ENCODE peak calls at places on chromosomes 13 and 19, in nine cellular contexts. One of them, this sample, is unnamed. For H3K4me1, the result is how much of the 10 kb centered on the place peaks cover.

GRCh38 chr13:69565334-69565733 is 542.3 kb upstream of the ATXN8OS start:
- DNase-seq in naive thymus-derived CD4-positive, alpha-beta T cell: no peak
- DNase-seq in PC-3: peak
- DNase-seq in effector memory CD4-positive, alpha-beta T cell: no peak
- DNase-seq in BE2C: peak
- DNase-seq in neuronal stem cell: no peak
- DNase-seq in heart right ventricle: no peak
- DNase-seq in A549: peak
- DNase-seq in SJSA1: no peak
- DNase-seq in this sample: peak

GRCh38 chr13:50518791-50519201 is 324.7 kb downstream of the DLEU7 start:
- DNase-seq in effector memory CD4-positive, alpha-beta T cell: no peak
- DNase-seq in neuronal stem cell: no peak
- DNase-seq in BE2C: no peak
- DNase-seq in SJSA1: no peak
- DNase-seq in naive thymus-derived CD4-positive, alpha-beta T cell: no peak
- DNase-seq in A549: no peak
- DNase-seq in heart right ventricle: no peak
- DNase-seq in PC-3: no peak
- DNase-seq in this sample: peak

GRCh38 chr13:114108141-114108761 is 24.2 kb downstream of the RASA3 start:
- DNase-seq in effector memory CD4-positive, alpha-beta T cell: no peak
- DNase-seq in BE2C: peak
- DNase-seq in neuronal stem cell: no peak
- DNase-seq in A549: no peak
- DNase-seq in SJSA1: no peak
- DNase-seq in heart right ventricle: no peak
- DNase-seq in PC-3: no peak
- DNase-seq in naive thymus-derived CD4-positive, alpha-beta T cell: no peak
- DNase-seq in this sample: no peak

GRCh38 chr13:112249644-112250610 is 126.2 kb upstream of the SPACA7 start:
- DNase-seq in BE2C: no peak
- DNase-seq in SJSA1: no peak
- DNase-seq in neuronal stem cell: no peak
- DNase-seq in PC-3: no peak
- DNase-seq in naive thymus-derived CD4-positive, alpha-beta T cell: no peak
- DNase-seq in A549: no peak
- DNase-seq in effector memory CD4-positive, alpha-beta T cell: no peak
- DNase-seq in heart right ventricle: no peak
- DNase-seq in this sample: no peak

GRCh38 chr13:24670174-24670573 is 10.0 kb upstream of the ATP12A start:
- DNase-seq in naive thymus-derived CD4-positive, alpha-beta T cell: no peak
- DNase-seq in heart right ventricle: no peak
- DNase-seq in effector memory CD4-positive, alpha-beta T cell: no peak
- DNase-seq in neuronal stem cell: no peak
- DNase-seq in A549: no peak
- DNase-seq in PC-3: no peak
- DNase-seq in SJSA1: no peak
- DNase-seq in BE2C: no peak
- DNase-seq in this sample: no peak

GRCh38 chr13:20425819-20426219 is 99.8 kb downstream of the CRYL1 start:
- DNase-seq in BE2C: peak
- DNase-seq in PC-3: no peak
- DNase-seq in A549: no peak
- DNase-seq in effector memory CD4-positive, alpha-beta T cell: no peak
- DNase-seq in heart right ventricle: no peak
- DNase-seq in neuronal stem cell: no peak
- DNase-seq in naive thymus-derived CD4-positive, alpha-beta T cell: no peak
- DNase-seq in SJSA1: no peak
- DNase-seq in this sample: no peak

GRCh38 chr19:38736413-38737280 is 7.6 kb downstream of the CAPN12 start:
- DNase-seq in BE2C: no peak
- DNase-seq in neuronal stem cell: no peak
- DNase-seq in naive thymus-derived CD4-positive, alpha-beta T cell: peak
- DNase-seq in A549: peak
- DNase-seq in heart right ventricle: peak
- DNase-seq in SJSA1: no peak
- DNase-seq in effector memory CD4-positive, alpha-beta T cell: peak
- DNase-seq in PC-3: peak
- DNase-seq in this sample: no peak

GRCh38 chr19:7006305-7006704 is 14.9 kb downstream of the MBD3L2B start:
- DNase-seq in naive thymus-derived CD4-positive, alpha-beta T cell: no peak
- DNase-seq in A549: no peak
- DNase-seq in SJSA1: no peak
- DNase-seq in effector memory CD4-positive, alpha-beta T cell: no peak
- DNase-seq in neuronal stem cell: no peak
- DNase-seq in heart right ventricle: no peak
- DNase-seq in BE2C: peak
- DNase-seq in PC-3: no peak
- DNase-seq in this sample: no peak

GRCh38 chr19:12944064-12944674 is 1.5 kb upstream of the RAD23A start:
- DNase-seq in SJSA1: no peak
- DNase-seq in A549: no peak
- DNase-seq in effector memory CD4-positive, alpha-beta T cell: no peak
- DNase-seq in PC-3: no peak
- DNase-seq in heart right ventricle: no peak
- DNase-seq in neuronal stem cell: no peak
- DNase-seq in BE2C: no peak
- DNase-seq in naive thymus-derived CD4-positive, alpha-beta T cell: no peak
- DNase-seq in this sample: no peak

GRCh38 chr19:2248136-2249009 is 750 bp upstream of the AMH start:
- DNase-seq in PC-3: no peak
- DNase-seq in effector memory CD4-positive, alpha-beta T cell: no peak
- DNase-seq in neuronal stem cell: no peak
- DNase-seq in naive thymus-derived CD4-positive, alpha-beta T cell: no peak
- DNase-seq in SJSA1: no peak
- DNase-seq in heart right ventricle: no peak
- DNase-seq in A549: no peak
- DNase-seq in BE2C: peak
- DNase-seq in this sample: no peak
- H3K4me1 ChIP-seq in PC-3: under half
- H3K4me1 ChIP-seq in effector memory CD4-positive, alpha-beta T cell: under half
- H3K4me1 ChIP-seq in neuronal stem cell: under half
- H3K4me1 ChIP-seq in naive thymus-derived CD4-positive, alpha-beta T cell: under half
- H3K4me1 ChIP-seq in SJSA1: under half
- H3K4me1 ChIP-seq in heart right ventricle: under half
- H3K4me1 ChIP-seq in A549: under half
- H3K4me1 ChIP-seq in BE2C: under half
- H3K4me1 ChIP-seq in this sample: under half

GRCh38 chr19:1411255-1412191 is 4.1 kb downstream of the DAZAP1 start:
- DNase-seq in BE2C: peak
- DNase-seq in neuronal stem cell: no peak
- DNase-seq in heart right ventricle: peak
- DNase-seq in SJSA1: no peak
- DNase-seq in effector memory CD4-positive, alpha-beta T cell: peak
- DNase-seq in naive thymus-derived CD4-positive, alpha-beta T cell: no peak
- DNase-seq in PC-3: no peak
- DNase-seq in A549: no peak
- DNase-seq in this sample: no peak

GRCh38 chr19:1408300-1409203 is 1.2 kb downstream of the DAZAP1 start:
- DNase-seq in BE2C: no peak
- DNase-seq in neuronal stem cell: peak
- DNase-seq in effector memory CD4-positive, alpha-beta T cell: peak
- DNase-seq in naive thymus-derived CD4-positive, alpha-beta T cell: peak
- DNase-seq in PC-3: peak
- DNase-seq in A549: no peak
- DNase-seq in heart right ventricle: peak
- DNase-seq in SJSA1: peak
- DNase-seq in this sample: peak

GRCh38 chr19:1410789-1411188 is 3.4 kb downstream of the DAZAP1 start:
- DNase-seq in neuronal stem cell: no peak
- DNase-seq in effector memory CD4-positive, alpha-beta T cell: no peak
- DNase-seq in naive thymus-derived CD4-positive, alpha-beta T cell: no peak
- DNase-seq in heart right ventricle: no peak
- DNase-seq in BE2C: no peak
- DNase-seq in PC-3: no peak
- DNase-seq in A549: no peak
- DNase-seq in SJSA1: no peak
- DNase-seq in this sample: no peak

GRCh38 chr19:1409204-1410005 is 2.0 kb downstream of the DAZAP1 start:
- DNase-seq in SJSA1: no peak
- DNase-seq in effector memory CD4-positive, alpha-beta T cell: no peak
- DNase-seq in PC-3: no peak
- DNase-seq in BE2C: no peak
- DNase-seq in naive thymus-derived CD4-positive, alpha-beta T cell: no peak
- DNase-seq in heart right ventricle: no peak
- DNase-seq in A549: no peak
- DNase-seq in neuronal stem cell: no peak
- DNase-seq in this sample: no peak

GRCh38 chr19:1410136-1410786 is 2.9 kb downstream of the DAZAP1 start:
- DNase-seq in PC-3: peak
- DNase-seq in BE2C: no peak
- DNase-seq in neuronal stem cell: no peak
- DNase-seq in SJSA1: no peak
- DNase-seq in heart right ventricle: no peak
- DNase-seq in naive thymus-derived CD4-positive, alpha-beta T cell: no peak
- DNase-seq in effector memory CD4-positive, alpha-beta T cell: no peak
- DNase-seq in A549: no peak
- DNase-seq in this sample: no peak
- H3K4me3 ChIP-seq in PC-3: peak
- H3K4me3 ChIP-seq in BE2C: peak
- H3K4me3 ChIP-seq in neuronal stem cell: no peak
- H3K4me3 ChIP-seq in SJSA1: no peak
- H3K4me3 ChIP-seq in heart right ventricle: peak
- H3K4me3 ChIP-seq in naive thymus-derived CD4-positive, alpha-beta T cell: peak
- H3K4me3 ChIP-seq in effector memory CD4-positive, alpha-beta T cell: no peak
- H3K4me3 ChIP-seq in A549: no peak
- H3K4me3 ChIP-seq in this sample: no peak

DNA sequence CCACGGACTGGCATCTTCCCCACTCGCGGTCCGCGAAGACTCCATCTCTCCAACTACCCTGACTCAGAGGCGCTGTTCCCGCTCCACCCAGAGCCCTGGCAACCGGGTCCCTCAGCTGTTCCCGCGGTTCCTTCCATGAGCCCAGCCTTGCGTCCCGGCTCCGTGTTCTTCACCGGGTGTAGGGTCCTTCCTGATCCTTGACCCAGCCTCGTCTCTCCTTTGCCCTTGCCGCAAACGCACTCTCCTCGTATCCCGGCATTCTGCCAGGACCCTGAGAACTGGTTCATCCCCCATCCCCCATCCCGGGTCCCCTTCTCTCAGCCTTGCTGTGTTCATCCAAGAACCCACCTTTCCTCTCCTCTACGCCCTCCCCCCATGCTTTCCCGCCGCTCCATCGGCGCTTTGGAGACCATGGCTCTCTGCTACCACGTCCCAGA is 705 bp downstream of the ICAM5 start:
- DNase-seq in A549: no peak
- DNase-seq in SJSA1: no peak
- DNase-seq in BE2C: no peak
- DNase-seq in neuronal stem cell: no peak
- DNase-seq in heart right ventricle: no peak
- DNase-seq in effector memory CD4-positive, alpha-beta T cell: no peak
- DNase-seq in PC-3: peak
- DNase-seq in naive thymus-derived CD4-positive, alpha-beta T cell: no peak
- DNase-seq in this sample: no peak
- H3K4me1 ChIP-seq in A549: under half
- H3K4me1 ChIP-seq in SJSA1: under half
- H3K4me1 ChIP-seq in BE2C: under half
- H3K4me1 ChIP-seq in neuronal stem cell: under half
- H3K4me1 ChIP-seq in heart right ventricle: half or more
- H3K4me1 ChIP-seq in effector memory CD4-positive, alpha-beta T cell: half or more
- H3K4me1 ChIP-seq in PC-3: under half
- H3K4me1 ChIP-seq in naive thymus-derived CD4-positive, alpha-beta T cell: half or more
- H3K4me1 ChIP-seq in this sample: under half

GRCh38 chr19:46946090-46946489 is 73.5 kb upstream of the NPAS1 start:
- DNase-seq in BE2C: no peak
- DNase-seq in heart right ventricle: no peak
- DNase-seq in SJSA1: no peak
- DNase-seq in effector memory CD4-positive, alpha-beta T cell: no peak
- DNase-seq in naive thymus-derived CD4-positive, alpha-beta T cell: no peak
- DNase-seq in neuronal stem cell: no peak
- DNase-seq in A549: no peak
- DNase-seq in PC-3: no peak
- DNase-seq in this sample: no peak
- H3K4me3 ChIP-seq in BE2C: no peak
- H3K4me3 ChIP-seq in heart right ventricle: no peak
- H3K4me3 ChIP-seq in SJSA1: no peak
- H3K4me3 ChIP-seq in effector memory CD4-positive, alpha-beta T cell: no peak
- H3K4me3 ChIP-seq in naive thymus-derived CD4-positive, alpha-beta T cell: no peak
- H3K4me3 ChIP-seq in neuronal stem cell: no peak
- H3K4me3 ChIP-seq in A549: no peak
- H3K4me3 ChIP-seq in PC-3: no peak
- H3K4me3 ChIP-seq in this sample: no peak

GRCh38 chr13:97279079-97279411 is 56.9 kb downstream of the MBNL2 start:
- DNase-seq in PC-3: no peak
- DNase-seq in effector memory CD4-positive, alpha-beta T cell: no peak
- DNase-seq in BE2C: no peak
- DNase-seq in neuronal stem cell: no peak
- DNase-seq in A549: no peak
- DNase-seq in naive thymus-derived CD4-positive, alpha-beta T cell: no peak
- DNase-seq in heart right ventricle: no peak
- DNase-seq in SJSA1: no peak
- DNase-seq in this sample: no peak

GRCh38 chr13:97280478-97280877 is 58.3 kb downstream of the MBNL2 start:
- DNase-seq in effector memory CD4-positive, alpha-beta T cell: no peak
- DNase-seq in heart right ventricle: no peak
- DNase-seq in naive thymus-derived CD4-positive, alpha-beta T cell: no peak
- DNase-seq in A549: no peak
- DNase-seq in PC-3: no peak
- DNase-seq in neuronal stem cell: no peak
- DNase-seq in SJSA1: no peak
- DNase-seq in BE2C: peak
- DNase-seq in this sample: no peak

GRCh38 chr13:97279913-97280312 is 57.8 kb downstream of the MBNL2 start:
- DNase-seq in effector memory CD4-positive, alpha-beta T cell: no peak
- DNase-seq in naive thymus-derived CD4-positive, alpha-beta T cell: no peak
- DNase-seq in PC-3: peak
- DNase-seq in A549: no peak
- DNase-seq in heart right ventricle: no peak
- DNase-seq in BE2C: no peak
- DNase-seq in SJSA1: no peak
- DNase-seq in neuronal stem cell: no peak
- DNase-seq in this sample: no peak

GRCh38 chr13:97282705-97283104 is 60.6 kb downstream of the MBNL2 start:
- DNase-seq in effector memory CD4-positive, alpha-beta T cell: no peak
- DNase-seq in SJSA1: no peak
- DNase-seq in A549: no peak
- DNase-seq in neuronal stem cell: no peak
- DNase-seq in naive thymus-derived CD4-positive, alpha-beta T cell: no peak
- DNase-seq in heart right ventricle: no peak
- DNase-seq in BE2C: no peak
- DNase-seq in PC-3: no peak
- DNase-seq in this sample: no peak

GRCh38 chr13:97281028-97281427 is 58.9 kb downstream of the MBNL2 start:
- DNase-seq in effector memory CD4-positive, alpha-beta T cell: no peak
- DNase-seq in PC-3: no peak
- DNase-seq in naive thymus-derived CD4-positive, alpha-beta T cell: no peak
- DNase-seq in heart right ventricle: no peak
- DNase-seq in neuronal stem cell: no peak
- DNase-seq in BE2C: no peak
- DNase-seq in SJSA1: no peak
- DNase-seq in A549: no peak
- DNase-seq in this sample: no peak
- H3K4me1 ChIP-seq in effector memory CD4-positive, alpha-beta T cell: under half
- H3K4me1 ChIP-seq in PC-3: under half
- H3K4me1 ChIP-seq in naive thymus-derived CD4-positive, alpha-beta T cell: under half
- H3K4me1 ChIP-seq in heart right ventricle: half or more
- H3K4me1 ChIP-seq in neuronal stem cell: under half
- H3K4me1 ChIP-seq in BE2C: under half
- H3K4me1 ChIP-seq in SJSA1: under half
- H3K4me1 ChIP-seq in A549: half or more
- H3K4me1 ChIP-seq in this sample: under half

GRCh38 chr19:46328079-46328478 is 18.8 kb upstream of the PPP5C start:
- DNase-seq in PC-3: no peak
- DNase-seq in effector memory CD4-positive, alpha-beta T cell: no peak
- DNase-seq in heart right ventricle: no peak
- DNase-seq in BE2C: no peak
- DNase-seq in A549: no peak
- DNase-seq in naive thymus-derived CD4-positive, alpha-beta T cell: no peak
- DNase-seq in SJSA1: no peak
- DNase-seq in neuronal stem cell: no peak
- DNase-seq in this sample: no peak
- H3K4me3 ChIP-seq in PC-3: no peak
- H3K4me3 ChIP-seq in effector memory CD4-positive, alpha-beta T cell: no peak
- H3K4me3 ChIP-seq in heart right ventricle: no peak
- H3K4me3 ChIP-seq in BE2C: no peak
- H3K4me3 ChIP-seq in A549: no peak
- H3K4me3 ChIP-seq in naive thymus-derived CD4-positive, alpha-beta T cell: no peak
- H3K4me3 ChIP-seq in SJSA1: no peak
- H3K4me3 ChIP-seq in neuronal stem cell: no peak
- H3K4me3 ChIP-seq in this sample: no peak